ENCODE peak calls at places on chromosomes 11 and 22, in four cellular contexts. H is K562, Z is prostate gland, L is RWPE1. Y is an unnamed sample.
A peak's percentile ranks its signal among the peaks of the same experiment; 100 is the strongest.

GRCh38 chr11:118640332-118641154 is 33.1 kb downstream of the PHLDB1 start:
- DNase-seq in H (no peak), Z (no peak), L (no peak), Y (no peak)

GRCh38 chr11:2166091-2166851 is 5.3 kb upstream of the INS start:
- DNase-seq in H (peak; percentile 35), Z (no peak), L (no peak), Y (peak; percentile 59)

GRCh38 chr22:37675930-37676571 is 615 bp downstream of the LGALS1 start:
- DNase-seq in H (peak; percentile 57), Z (no peak), L (no peak), Y (peak; percentile 58)

GRCh38 chr22:24601217-24602104 is 1.5 kb upstream of the GGT1 start:
- DNase-seq in H (no peak), Z (no peak), L (no peak), Y (peak; percentile 40)

GRCh38 chr11:124759268-124760204 is 2.6 kb downstream of the ESAM start:
- DNase-seq in H (no peak), Z (no peak), L (no peak), Y (no peak)

GRCh38 chr11:35761887-35762286 is 99.3 kb downstream of the TRIM44 start:
- DNase-seq in H (no peak), Z (no peak), L (no peak), Y (no peak)

GRCh38 chr11:116694815-116695590 is 77.8 kb downstream of the BUD13 start:
- DNase-seq in H (no peak), Z (no peak), L (peak; percentile 63), Y (no peak)

GRCh38 chr11:131754671-131755070 is 384.3 kb downstream of the NTM start:
- DNase-seq in H (no peak), Z (no peak), L (no peak), Y (no peak)

GRCh38 chr11:45771942-45772522 is 32.9 kb upstream of the SLC35C1 start:
- DNase-seq in H (peak; percentile 84), Z (peak; percentile 75), L (peak; percentile 93), Y (peak; percentile 92)

GRCh38 chr11:129237880-129238638 is 45.9 kb upstream of the ARHGAP32 start:
- DNase-seq in H (no peak), Z (no peak), L (no peak), Y (no peak)

GRCh38 chr11:130088217-130088616 is 18.5 kb downstream of the APLP2 start:
- DNase-seq in H (no peak), Z (no peak), L (no peak), Y (no peak)

GRCh38 chr22:30809086-30809485 is 114.4 kb downstream of the OSBP2 start:
- DNase-seq in H (no peak), Z (no peak), L (no peak), Y (no peak)

GRCh38 chr11:40293655-40294342 is 1165.7 kb downstream of the LRRC4C start:
- DNase-seq in H (peak; percentile 38), Z (peak; percentile 9), L (peak; percentile 91), Y (peak; percentile 50)

GRCh38 chr22:43226368-43226979 is 39.5 kb upstream of the TTLL12 start:
- DNase-seq in H (no peak), Z (no peak), L (peak; percentile 10), Y (no peak)

GRCh38 chr11:78902771-78903507 is 328.3 kb upstream of the NARS2 start:
- DNase-seq in H (peak; percentile 9), Z (no peak), L (no peak), Y (no peak)

GRCh38 chr11:119476666-119477331 is 53.8 kb upstream of the THY1 start:
- DNase-seq in H (no peak), Z (no peak), L (no peak), Y (no peak)

GRCh38 chr11:116690623-116691022 is 82.2 kb downstream of the BUD13 start:
- DNase-seq in H (no peak), Z (no peak), L (no peak), Y (peak; percentile 20)

GRCh38 chr11:43021466-43021865 is 290.3 kb upstream of the API5 start:
- DNase-seq in H (peak; percentile 2), Z (no peak), L (no peak), Y (peak; percentile 2)

GRCh38 chr22:38239101-38239761 is 33.6 kb downstream of the TMEM184B start:
- DNase-seq in H (no peak), Z (peak; percentile 36), L (peak; percentile 77), Y (no peak)

GRCh38 chr11:63535734-63536133 is 874 bp upstream of the PLAAT4 start:
- DNase-seq in H (peak; percentile 38), Z (no peak), L (no peak), Y (peak; percentile 74)

GRCh38 chr11:83042966-83043711 is 28.6 kb downstream of the RAB30 start:
- DNase-seq in H (no peak), Z (no peak), L (no peak), Y (no peak)

GRCh38 chr11:40328890-40329617 is 1130.4 kb downstream of the LRRC4C start:
- DNase-seq in H (no peak), Z (peak; percentile 4), L (peak; percentile 94), Y (no peak)

GRCh38 chr11:15159085-15159484 is 44.4 kb downstream of the INSC start:
- DNase-seq in H (peak; percentile 2), Z (no peak), L (peak; percentile 41), Y (no peak)

GRCh38 chr22:31244044-31244942 is 32.2 kb downstream of the LIMK2 start:
- DNase-seq in H (peak; percentile 37), Z (no peak), L (peak; percentile 50), Y (no peak)

GRCh38 chr11:12448131-12448939 is 71.0 kb downstream of the PARVA start:
- DNase-seq in H (no peak), Z (no peak), L (no peak), Y (no peak)

GRCh38 chr11:110356769-110357671 is 60.6 kb upstream of the RDX start:
- DNase-seq in H (no peak), Z (no peak), L (no peak), Y (no peak)

GRCh38 chr11:117198613-117199012 is 557 bp upstream of the TAGLN start:
- DNase-seq in H (no peak), Z (no peak), L (no peak), Y (no peak)

GRCh38 chr22:35631597-35631996 is 14.5 kb upstream of the MB start:
- DNase-seq in H (peak; percentile 56), Z (no peak), L (no peak), Y (peak; percentile 64)

GRCh38 chr11:121688860-121689614 is 236.3 kb upstream of the SORL1-AS1 start:
- DNase-seq in H (no peak), Z (no peak), L (no peak), Y (no peak)

GRCh38 chr22:22230438-22230837 is 14.1 kb upstream of the VPREB1 start:
- DNase-seq in H (no peak), Z (no peak), L (no peak), Y (no peak)

GRCh38 chr22:39475902-39476301 is 19.1 kb downstream of the MGAT3 start:
- DNase-seq in H (no peak), Z (no peak), L (no peak), Y (no peak)

GRCh38 chr22:31150615-31151014 is 9.4 kb upstream of the RNF185 start:
- DNase-seq in H (no peak), Z (no peak), L (no peak), Y (no peak)

GRCh38 chr22:20204821-20205220 is 54.0 kb upstream of the CCDC188 start:
- DNase-seq in H (no peak), Z (no peak), L (no peak), Y (no peak)

GRCh38 chr22:20205964-20206708 is 55.3 kb upstream of the CCDC188 start:
- DNase-seq in H (peak; percentile 99), Z (peak; percentile 46), L (peak; percentile 52), Y (peak; percentile 84)

GRCh38 chr22:20205464-20205963 is 54.7 kb upstream of the CCDC188 start:
- DNase-seq in H (no peak), Z (no peak), L (no peak), Y (no peak)

GRCh38 chr22:20207277-20208025 is 56.6 kb upstream of the CCDC188 start:
- DNase-seq in H (no peak), Z (no peak), L (no peak), Y (no peak)

DNA sequence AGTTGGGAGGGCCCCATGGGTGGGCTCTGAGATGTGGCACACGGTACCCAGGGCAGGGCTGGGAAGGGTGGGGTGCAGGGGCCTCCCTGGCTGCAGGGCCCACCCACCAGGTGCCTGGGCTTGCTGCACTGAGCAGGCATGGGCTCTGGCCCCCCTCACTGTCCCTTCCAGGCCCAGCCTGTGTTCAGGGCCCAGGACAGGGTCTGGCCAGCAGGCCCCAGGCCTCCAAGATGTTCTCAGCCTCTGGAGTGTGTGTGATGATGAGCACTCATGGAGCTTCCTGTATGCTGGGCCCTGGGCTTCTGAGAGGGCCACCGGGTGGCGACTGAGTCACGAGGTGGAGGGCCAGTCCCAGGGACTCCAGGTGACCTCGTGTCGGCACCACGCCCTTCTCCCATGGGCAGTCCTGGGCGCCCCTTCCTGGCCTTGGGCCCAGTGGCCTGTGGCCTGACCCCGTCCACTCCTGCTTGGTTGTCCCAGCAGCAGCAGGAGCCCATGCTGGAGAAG is 55.9 kb upstream of the CCDC188 start:
- DNase-seq in H (peak; percentile 90), Z (no peak), L (no peak), Y (peak; percentile 43)
- TF ChIP-seq CTCF in H (peak; percentile 53), Z (no peak), L (no peak), Y (no peak)

GRCh38 chr11:114280696-114281095 is 15.5 kb upstream of the NNMT start:
- DNase-seq in H (peak; percentile 80), Z (peak; percentile 56), L (peak; percentile 49), Y (peak; percentile 37)
- TF ChIP-seq CTCF in H (peak; percentile 92), Z (peak; percentile 58), L (peak; percentile 63), Y (peak; percentile 56)

GRCh38 chr11:65433657-65434056 is 11.1 kb downstream of the NEAT1 start:
- DNase-seq in H (no peak), Z (no peak), L (no peak), Y (no peak)

GRCh38 chr11:65432133-65432650 is 9.6 kb downstream of the NEAT1 start:
- DNase-seq in H (no peak), Z (no peak), L (no peak), Y (no peak)

GRCh38 chr11:65434057-65434666 is 11.6 kb downstream of the NEAT1 start:
- DNase-seq in H (peak; percentile 31), Z (peak; percentile 15), L (no peak), Y (no peak)

GRCh38 chr11:65431452-65432132 is 9.0 kb downstream of the NEAT1 start:
- DNase-seq in H (no peak), Z (no peak), L (no peak), Y (peak; percentile 70)

DNA sequence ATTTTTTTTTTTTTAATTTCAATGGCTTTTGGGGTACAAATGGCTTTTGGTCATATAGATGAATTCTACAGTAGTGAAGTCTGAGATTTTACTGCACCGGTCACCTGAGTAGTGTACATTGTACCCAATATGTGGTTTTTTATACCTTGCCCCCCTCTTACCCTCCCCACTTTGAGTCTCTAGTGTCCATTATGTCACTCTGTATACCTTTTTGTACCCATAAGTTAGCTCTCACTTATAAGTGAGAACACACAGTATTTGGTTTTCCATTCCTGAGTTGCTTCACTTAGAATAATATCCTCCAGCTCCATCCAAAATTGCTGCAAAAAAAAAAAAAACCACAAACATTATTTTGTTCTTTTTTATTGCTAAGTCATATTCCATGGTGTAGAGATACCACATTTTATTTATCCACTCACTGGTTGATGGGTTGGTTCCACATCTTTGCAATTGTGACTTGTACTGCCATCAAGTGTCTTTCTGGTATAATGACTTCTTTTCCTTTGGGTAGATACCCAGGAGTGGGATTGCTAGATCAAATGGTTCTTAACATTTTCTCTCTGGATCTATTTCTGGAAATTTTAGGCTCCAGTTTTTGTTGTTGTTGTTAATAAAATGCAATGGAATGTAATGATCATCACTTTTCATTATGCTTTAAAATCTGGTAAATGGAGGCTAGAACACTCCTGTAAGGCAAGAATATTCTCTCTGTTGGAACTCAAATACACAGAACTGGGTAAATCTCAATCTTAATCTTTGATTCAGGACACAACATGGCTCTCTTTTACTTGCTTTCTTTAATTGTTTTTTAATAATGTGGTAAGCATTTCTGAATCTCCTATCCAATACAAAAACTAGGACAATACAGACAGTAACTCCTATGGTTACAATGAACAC is 10.3 kb downstream of the NEAT1 start:
- DNase-seq in H (peak; percentile 62), Z (no peak), L (no peak), Y (no peak)
- TF ChIP-seq CTCF in H (peak; percentile 61), Z (peak; percentile 57), L (no peak), Y (peak; percentile 57)

GRCh38 chr11:17384002-17384511 is 4.4 kb downstream of the KCNJ11 start:
- DNase-seq in H (peak; percentile 88), Z (peak; percentile 75), L (peak; percentile 50), Y (peak; percentile 87)
- TF ChIP-seq CTCF in H (peak; percentile 93), Z (peak; percentile 87), L (peak; percentile 87), Y (peak; percentile 90)

Y was measured in activated CD8-positive, alpha-beta T cell treated with anti-CD3 and anti-CD28 coated beads for 36 hours.